ENCODE peak calls at places on chromosomes 12 and 14, in seven cellular contexts. C is skeletal muscle cell; E is iris pigment epithelial cell; P is psoas muscle; F is naive thymus-derived CD4-positive, alpha-beta T cell; O is trophoblast cell; J is stomach. L is an unnamed sample.

GRCh38 chr12:119870462-119870861 is 6.7 kb downstream of the CIT start:
- DNase-seq in C (no peak), E (no peak), P (no peak), F (no peak), O (no peak), J (no peak), L (no peak)

GRCh38 chr12:62724947-62725447 is 210.0 kb downstream of the PPM1H start:
- DNase-seq in C (peak; percentile 93), E (peak; percentile 99), P (no peak), F (no peak), O (peak; percentile 89), J (peak; percentile 67), L (no peak)

GRCh38 chr12:31896514-31897039 is 62.6 kb upstream of the RESF1 start:
- DNase-seq in C (no peak), E (peak; percentile 98), P (no peak), F (peak; percentile 84), O (no peak), J (peak; percentile 52), L (peak; percentile 94)

GRCh38 chr12:12088761-12089160 is 18.0 kb downstream of the BCL2L14 start:
- DNase-seq in C (no peak), E (no peak), P (no peak), F (no peak), O (no peak), J (no peak), L (no peak)

GRCh38 chr12:124655317-124656213 is 88.2 kb upstream of the NCOR2 start:
- DNase-seq in C (peak; percentile 98), E (peak; percentile 98), P (peak; percentile 87), F (no peak), O (no peak), J (peak; percentile 47), L (no peak)

GRCh38 chr12:93836616-93837260 is 159.6 kb downstream of the CRADD start:
- DNase-seq in C (no peak), E (no peak), P (no peak), F (no peak), O (no peak), J (no peak), L (no peak)

GRCh38 chr14:53109028-53109687 is 44.0 kb downstream of the DDHD1 start:
- DNase-seq in C (no peak), E (no peak), P (no peak), F (peak; percentile 37), O (no peak), J (no peak), L (peak; percentile 84)

GRCh38 chr12:96503971-96504370 is 14.6 kb downstream of the CFAP54 start:
- DNase-seq in C (no peak), E (peak; percentile 76), P (no peak), F (no peak), O (no peak), J (no peak), L (no peak)

GRCh38 chr12:90902596-90902995 is 52.4 kb downstream of the CCER1 start:
- DNase-seq in C (no peak), E (no peak), P (no peak), F (no peak), O (peak; percentile 62), J (no peak), L (no peak)

GRCh38 chr14:36619853-36620252 is 37.4 kb upstream of the NKX2-8 start:
- DNase-seq in C (no peak), E (no peak), P (no peak), F (no peak), O (no peak), J (no peak), L (no peak)

GRCh38 chr14:103442288-103442687 is 57.1 kb downstream of the MARK3 start:
- DNase-seq in C (no peak), E (peak; percentile 69), P (no peak), F (no peak), O (no peak), J (no peak), L (no peak)

GRCh38 chr12:24066865-24067264 is 117.4 kb upstream of the SOX5 start:
- DNase-seq in C (peak; percentile 51), E (peak; percentile 84), P (no peak), F (no peak), O (no peak), J (no peak), L (no peak)

GRCh38 chr14:95146079-95146771 is 11.1 kb downstream of the DICER1 start:
- DNase-seq in C (no peak), E (no peak), P (no peak), F (no peak), O (no peak), J (no peak), L (no peak)

GRCh38 chr12:14995583-14996425 is 23.0 kb downstream of the PDE6H start:
- DNase-seq in C (no peak), E (peak; percentile 77), P (no peak), F (peak; percentile 56), O (no peak), J (no peak), L (no peak)

GRCh38 chr14:23876160-23876750 is 77.3 kb upstream of the DHRS4 start:
- DNase-seq in C (no peak), E (no peak), P (no peak), F (no peak), O (no peak), J (no peak), L (no peak)

GRCh38 chr12:65885312-65885711 is 61.0 kb downstream of the HMGA2 start:
- DNase-seq in C (no peak), E (peak; percentile 47), P (no peak), F (no peak), O (no peak), J (no peak), L (no peak)

GRCh38 chr14:58722433-58722832 is 84.7 kb downstream of the DACT1 start:
- DNase-seq in C (no peak), E (peak; percentile 69), P (no peak), F (no peak), O (no peak), J (no peak), L (no peak)

GRCh38 chr14:36718216-36718615 is 56.6 kb downstream of the PAX9 start:
- DNase-seq in C (no peak), E (peak; percentile 25), P (no peak), F (no peak), O (no peak), J (no peak), L (no peak)

GRCh38 chr14:24713404-24713803 is 79.4 kb upstream of the GZMB start:
- DNase-seq in C (no peak), E (no peak), P (no peak), F (no peak), O (no peak), J (no peak), L (no peak)

GRCh38 chr14:91223028-91223783 is 21.3 kb downstream of the GPR68 start:
- DNase-seq in C (no peak), E (no peak), P (no peak), F (no peak), O (no peak), J (no peak), L (peak; percentile 66)

GRCh38 chr12:7128681-7129593 is at the start of gene RBP5:
- DNase-seq in C (no peak), E (no peak), P (no peak), F (no peak), O (no peak), J (no peak), L (no peak)

GRCh38 chr12:25438638-25439037 is 114.4 kb downstream of the LMNTD1 start:
- DNase-seq in C (peak; percentile 27), E (peak; percentile 70), P (no peak), F (no peak), O (no peak), J (no peak), L (no peak)

GRCh38 chr14:21044106-21044618 is 2.0 kb downstream of the RNASE7 start:
- DNase-seq in C (no peak), E (no peak), P (peak; percentile 73), F (no peak), O (peak; percentile 21), J (no peak), L (no peak)

GRCh38 chr14:38113546-38113945 is 94.2 kb upstream of the SSTR1 start:
- DNase-seq in C (no peak), E (no peak), P (no peak), F (no peak), O (no peak), J (no peak), L (no peak)

GRCh38 chr14:70902186-70902585 is 5.1 kb upstream of the PCNX1 start:
- DNase-seq in C (no peak), E (no peak), P (no peak), F (no peak), O (no peak), J (no peak), L (no peak)

GRCh38 chr12:2112401-2112800 is 59.6 kb downstream of the CACNA1C start:
- DNase-seq in C (no peak), E (no peak), P (no peak), F (no peak), O (no peak), J (no peak), L (no peak)

GRCh38 chr14:96149131-96149530 is 55.5 kb upstream of the BDKRB2 start:
- DNase-seq in C (no peak), E (no peak), P (no peak), F (no peak), O (no peak), J (no peak), L (no peak)

GRCh38 chr12:909861-910260 is 39.6 kb downstream of the RAD52 start:
- DNase-seq in C (no peak), E (no peak), P (no peak), F (no peak), O (no peak), J (no peak), L (no peak)

GRCh38 chr12:53192531-53193021 is 11.9 kb upstream of the CSAD start:
- DNase-seq in C (no peak), E (no peak), P (no peak), F (no peak), O (no peak), J (no peak), L (no peak)

GRCh38 chr12:55068416-55069010 is 48.7 kb downstream of the NEUROD4 start:
- DNase-seq in C (no peak), E (peak; percentile 60), P (no peak), F (peak; percentile 50), O (peak; percentile 31), J (no peak), L (peak; percentile 13)

GRCh38 chr12:130714091-130714590 is 2.0 kb downstream of the RIMBP2 start:
- DNase-seq in C (no peak), E (peak; percentile 3), P (no peak), F (no peak), O (no peak), J (peak; percentile 17), L (no peak)

GRCh38 chr12:70971395-70971794 is 50.9 kb upstream of the PTPRR start:
- DNase-seq in C (no peak), E (peak; percentile 69), P (no peak), F (no peak), O (no peak), J (no peak), L (no peak)

GRCh38 chr14:31207287-31207745 is 277 bp downstream of the HECTD1 start:
- DNase-seq in C (no peak), E (no peak), P (no peak), F (peak; percentile 91), O (peak; percentile 77), J (no peak), L (no peak)

GRCh38 chr12:122867701-122868461 is 28.0 kb downstream of the VPS37B start:
- DNase-seq in C (no peak), E (no peak), P (peak; percentile 76), F (no peak), O (peak; percentile 18), J (peak; percentile 95), L (no peak)